ENCODE peak calls at places on chromosomes 5 and 9, in six cellular contexts. One of them, this sample, is unnamed.
A peak's percentile ranks its signal among the peaks of the same experiment; 100 is the strongest.

GRCh38 chr5:154972476-154973080 is 31.7 kb downstream of the MRPL22 start:
- DNase-seq in Calu3: peak; percentile 60
- DNase-seq in AG09319: peak; percentile 2
- DNase-seq in neuronal stem cell: peak; percentile 26
- DNase-seq in G401: peak; percentile 29
- DNase-seq in mucosa of gallbladder: peak; percentile 30
- DNase-seq in this sample: peak; percentile 18

GRCh38 chr5:150599917-150600511 is 40.4 kb upstream of the SYNPO start:
- DNase-seq in Calu3: peak; percentile 98
- DNase-seq in AG09319: no peak
- DNase-seq in neuronal stem cell: no peak
- DNase-seq in G401: no peak
- DNase-seq in mucosa of gallbladder: peak; percentile 70
- DNase-seq in this sample: peak; percentile 96

GRCh38 chr5:116573279-116573616 is 1.4 kb downstream of the SEMA6A start:
- DNase-seq in Calu3: peak; percentile 58
- DNase-seq in AG09319: no peak
- DNase-seq in neuronal stem cell: peak; percentile 48
- DNase-seq in G401: no peak
- DNase-seq in mucosa of gallbladder: no peak
- DNase-seq in this sample: peak; percentile 41

GRCh38 chr9:115649991-115650472 is 503.6 kb upstream of the PAPPA start:
- DNase-seq in Calu3: no peak
- DNase-seq in AG09319: peak; percentile 34
- DNase-seq in neuronal stem cell: no peak
- DNase-seq in G401: no peak
- DNase-seq in mucosa of gallbladder: peak; percentile 67
- DNase-seq in this sample: peak; percentile 73

GRCh38 chr9:123360161-123361085 is 4.4 kb downstream of the CRB2 start:
- DNase-seq in Calu3: peak; percentile 41
- DNase-seq in AG09319: no peak
- DNase-seq in neuronal stem cell: peak; percentile 95
- DNase-seq in G401: no peak
- DNase-seq in mucosa of gallbladder: no peak
- DNase-seq in this sample: no peak

GRCh38 chr9:134189167-134189474 is 24.8 kb upstream of the RNU6ATAC start:
- DNase-seq in Calu3: no peak
- DNase-seq in AG09319: no peak
- DNase-seq in neuronal stem cell: no peak
- DNase-seq in G401: peak; percentile 68
- DNase-seq in mucosa of gallbladder: no peak
- DNase-seq in this sample: no peak

GRCh38 chr9:130973686-130974281 is 34.7 kb upstream of the FIBCD1 start:
- DNase-seq in Calu3: no peak
- DNase-seq in AG09319: no peak
- DNase-seq in neuronal stem cell: no peak
- DNase-seq in G401: no peak
- DNase-seq in mucosa of gallbladder: no peak
- DNase-seq in this sample: no peak

GRCh38 chr5:6328173-6328572 is 50.2 kb downstream of the MED10 start:
- DNase-seq in Calu3: peak; percentile 22
- DNase-seq in AG09319: no peak
- DNase-seq in neuronal stem cell: peak; percentile 73
- DNase-seq in G401: no peak
- DNase-seq in mucosa of gallbladder: peak; percentile 29
- DNase-seq in this sample: no peak

GRCh38 chr5:44875661-44876250 is 67.0 kb downstream of the MRPS30 start:
- DNase-seq in Calu3: peak; percentile 56
- DNase-seq in AG09319: no peak
- DNase-seq in neuronal stem cell: no peak
- DNase-seq in G401: no peak
- DNase-seq in mucosa of gallbladder: no peak
- DNase-seq in this sample: no peak

GRCh38 chr5:36078430-36078829 is 11.7 kb upstream of the UGT3A2 start:
- DNase-seq in Calu3: no peak
- DNase-seq in AG09319: no peak
- DNase-seq in neuronal stem cell: no peak
- DNase-seq in G401: no peak
- DNase-seq in mucosa of gallbladder: no peak
- DNase-seq in this sample: no peak

GRCh38 chr5:123813937-123814624 is 302.1 kb downstream of the CSNK1G3 start:
- DNase-seq in Calu3: no peak
- DNase-seq in AG09319: peak; percentile 39
- DNase-seq in neuronal stem cell: no peak
- DNase-seq in G401: peak; percentile 15
- DNase-seq in mucosa of gallbladder: no peak
- DNase-seq in this sample: peak; percentile 58

GRCh38 chr5:143434261-143435206 is 31.0 kb upstream of the NR3C1 start:
- DNase-seq in Calu3: no peak
- DNase-seq in AG09319: no peak
- DNase-seq in neuronal stem cell: no peak
- DNase-seq in G401: no peak
- DNase-seq in mucosa of gallbladder: no peak
- DNase-seq in this sample: no peak

GRCh38 chr9:70600479-70600878 is 186.0 kb upstream of the KLF9 start:
- DNase-seq in Calu3: no peak
- DNase-seq in AG09319: peak; percentile 57
- DNase-seq in neuronal stem cell: no peak
- DNase-seq in G401: peak; percentile 43
- DNase-seq in mucosa of gallbladder: no peak
- DNase-seq in this sample: no peak

GRCh38 chr5:115601709-115602584 is at the start of gene TICAM2:
- DNase-seq in Calu3: peak; percentile 49
- DNase-seq in AG09319: no peak
- DNase-seq in neuronal stem cell: peak; percentile 47
- DNase-seq in G401: peak; percentile 60
- DNase-seq in mucosa of gallbladder: peak; percentile 62
- DNase-seq in this sample: peak; percentile 82

GRCh38 chr9:4828776-4829175 is 36.0 kb downstream of the RCL1 start:
- DNase-seq in Calu3: no peak
- DNase-seq in AG09319: no peak
- DNase-seq in neuronal stem cell: no peak
- DNase-seq in G401: no peak
- DNase-seq in mucosa of gallbladder: no peak
- DNase-seq in this sample: peak; percentile 26

GRCh38 chr5:146731909-146732659 is 146.5 kb downstream of the PPP2R2B start:
- DNase-seq in Calu3: no peak
- DNase-seq in AG09319: no peak
- DNase-seq in neuronal stem cell: no peak
- DNase-seq in G401: no peak
- DNase-seq in mucosa of gallbladder: no peak
- DNase-seq in this sample: peak; percentile 84

GRCh38 chr5:10760033-10760975 is 730 bp downstream of the DAP start:
- DNase-seq in Calu3: peak; percentile 46
- DNase-seq in AG09319: no peak
- DNase-seq in neuronal stem cell: peak; percentile 29
- DNase-seq in G401: peak; percentile 35
- DNase-seq in mucosa of gallbladder: peak; percentile 55
- DNase-seq in this sample: peak; percentile 66

GRCh38 chr9:28363180-28363579 is 789.9 kb upstream of the C9orf72 start:
- DNase-seq in Calu3: no peak
- DNase-seq in AG09319: no peak
- DNase-seq in neuronal stem cell: no peak
- DNase-seq in G401: no peak
- DNase-seq in mucosa of gallbladder: no peak
- DNase-seq in this sample: no peak

GRCh38 chr9:126365780-126366179 is 39.2 kb downstream of the MVB12B start:
- DNase-seq in Calu3: no peak
- DNase-seq in AG09319: no peak
- DNase-seq in neuronal stem cell: no peak
- DNase-seq in G401: no peak
- DNase-seq in mucosa of gallbladder: no peak
- DNase-seq in this sample: no peak

GRCh38 chr5:85010014-85010562 is 625.4 kb upstream of the EDIL3 start:
- DNase-seq in Calu3: no peak
- DNase-seq in AG09319: no peak
- DNase-seq in neuronal stem cell: no peak
- DNase-seq in G401: no peak
- DNase-seq in mucosa of gallbladder: no peak
- DNase-seq in this sample: no peak

GRCh38 chr9:87501806-87502205 is 4.1 kb downstream of the DAPK1 start:
- DNase-seq in Calu3: no peak
- DNase-seq in AG09319: no peak
- DNase-seq in neuronal stem cell: no peak
- DNase-seq in G401: no peak
- DNase-seq in mucosa of gallbladder: no peak
- DNase-seq in this sample: no peak

GRCh38 chr9:136539427-136540412 is 6.1 kb downstream of the NOTCH1 start:
- DNase-seq in Calu3: peak; percentile 74
- DNase-seq in AG09319: no peak
- DNase-seq in neuronal stem cell: no peak
- DNase-seq in G401: no peak
- DNase-seq in mucosa of gallbladder: peak; percentile 93
- DNase-seq in this sample: no peak